ENCODE peak calls at places on chromosome 14, in nine cellular contexts. One of them, this sample, is unnamed.

GRCh38 chr14:62957562-62957961 is 87.7 kb downstream of the KCNH5 start:
- DNase-seq in H54: peak; percentile 20
- DNase-seq in lower leg skin: no peak
- DNase-seq in K562: peak; percentile 1
- DNase-seq in HCT116: no peak
- DNase-seq in A549: no peak
- DNase-seq in gastrocnemius medialis: no peak
- DNase-seq in GM12878: no peak
- DNase-seq in vagina: no peak
- DNase-seq in this sample: no peak

GRCh38 chr14:21840765-21841164 is 167.1 kb upstream of the OR4E1 start:
- DNase-seq in lower leg skin: no peak
- DNase-seq in HCT116: peak; percentile 24
- DNase-seq in GM12878: no peak
- DNase-seq in K562: no peak
- DNase-seq in gastrocnemius medialis: no peak
- DNase-seq in vagina: no peak
- DNase-seq in A549: no peak
- DNase-seq in H54: no peak
- DNase-seq in this sample: no peak

GRCh38 chr14:78029471-78030372 is 140.5 kb upstream of the NRXN3 start:
- DNase-seq in gastrocnemius medialis: no peak
- DNase-seq in vagina: no peak
- DNase-seq in H54: no peak
- DNase-seq in lower leg skin: no peak
- DNase-seq in A549: no peak
- DNase-seq in GM12878: no peak
- DNase-seq in HCT116: no peak
- DNase-seq in K562: peak; percentile 22
- DNase-seq in this sample: no peak

GRCh38 chr14:93759781-93760307 is 28.4 kb downstream of the PRIMA1 start:
- DNase-seq in K562: no peak
- DNase-seq in HCT116: no peak
- DNase-seq in GM12878: no peak
- DNase-seq in gastrocnemius medialis: peak; percentile 78
- DNase-seq in A549: no peak
- DNase-seq in H54: no peak
- DNase-seq in lower leg skin: no peak
- DNase-seq in vagina: no peak
- DNase-seq in this sample: no peak

GRCh38 chr14:50025776-50026175 is 90.6 kb downstream of the VCPKMT start:
- DNase-seq in vagina: no peak
- DNase-seq in gastrocnemius medialis: peak; percentile 56
- DNase-seq in GM12878: no peak
- DNase-seq in H54: no peak
- DNase-seq in A549: no peak
- DNase-seq in K562: peak; percentile 39
- DNase-seq in HCT116: no peak
- DNase-seq in lower leg skin: no peak
- DNase-seq in this sample: no peak

GRCh38 chr14:58941666-58942065 is 246.8 kb upstream of the DAAM1 start:
- DNase-seq in K562: no peak
- DNase-seq in H54: no peak
- DNase-seq in lower leg skin: no peak
- DNase-seq in A549: no peak
- DNase-seq in HCT116: no peak
- DNase-seq in GM12878: no peak
- DNase-seq in gastrocnemius medialis: no peak
- DNase-seq in vagina: no peak
- DNase-seq in this sample: no peak

GRCh38 chr14:66099451-66099850 is 386.7 kb upstream of the CCDC196 start:
- DNase-seq in HCT116: no peak
- DNase-seq in A549: no peak
- DNase-seq in GM12878: no peak
- DNase-seq in K562: no peak
- DNase-seq in vagina: no peak
- DNase-seq in H54: no peak
- DNase-seq in gastrocnemius medialis: no peak
- DNase-seq in lower leg skin: no peak
- DNase-seq in this sample: no peak

GRCh38 chr14:69354383-69355154 is 43.5 kb downstream of the ERH start:
- DNase-seq in H54: no peak
- DNase-seq in K562: no peak
- DNase-seq in GM12878: peak; percentile 87
- DNase-seq in gastrocnemius medialis: no peak
- DNase-seq in HCT116: no peak
- DNase-seq in vagina: no peak
- DNase-seq in A549: no peak
- DNase-seq in lower leg skin: no peak
- DNase-seq in this sample: peak; percentile 88

GRCh38 chr14:45793081-45793480 is 540.1 kb upstream of the MIS18BP1 start:
- DNase-seq in HCT116: no peak
- DNase-seq in A549: no peak
- DNase-seq in K562: no peak
- DNase-seq in GM12878: no peak
- DNase-seq in H54: no peak
- DNase-seq in gastrocnemius medialis: no peak
- DNase-seq in vagina: no peak
- DNase-seq in lower leg skin: no peak
- DNase-seq in this sample: no peak

GRCh38 chr14:82075566-82075965 is 541.9 kb upstream of the SEL1L start:
- DNase-seq in lower leg skin: no peak
- DNase-seq in H54: no peak
- DNase-seq in vagina: no peak
- DNase-seq in GM12878: no peak
- DNase-seq in gastrocnemius medialis: no peak
- DNase-seq in A549: no peak
- DNase-seq in HCT116: no peak
- DNase-seq in K562: peak; percentile 11
- DNase-seq in this sample: no peak

GRCh38 chr14:65620195-65620594 is 207.7 kb downstream of the FUT8 start:
- DNase-seq in HCT116: no peak
- DNase-seq in vagina: no peak
- DNase-seq in GM12878: no peak
- DNase-seq in lower leg skin: no peak
- DNase-seq in H54: no peak
- DNase-seq in K562: no peak
- DNase-seq in A549: no peak
- DNase-seq in gastrocnemius medialis: no peak
- DNase-seq in this sample: no peak

GRCh38 chr14:85675957-85676356 is 146.0 kb downstream of the FLRT2 start:
- DNase-seq in A549: no peak
- DNase-seq in gastrocnemius medialis: no peak
- DNase-seq in H54: no peak
- DNase-seq in lower leg skin: no peak
- DNase-seq in vagina: no peak
- DNase-seq in HCT116: no peak
- DNase-seq in K562: no peak
- DNase-seq in GM12878: no peak
- DNase-seq in this sample: no peak

GRCh38 chr14:88904864-88905263 is 80.4 kb downstream of the TTC8 start:
- DNase-seq in HCT116: no peak
- DNase-seq in GM12878: no peak
- DNase-seq in lower leg skin: no peak
- DNase-seq in vagina: no peak
- DNase-seq in gastrocnemius medialis: no peak
- DNase-seq in K562: no peak
- DNase-seq in H54: no peak
- DNase-seq in A549: no peak
- DNase-seq in this sample: no peak

GRCh38 chr14:100865682-100866591 is 37.6 kb downstream of the RTL1 start:
- DNase-seq in vagina: no peak
- DNase-seq in gastrocnemius medialis: no peak
- DNase-seq in GM12878: no peak
- DNase-seq in HCT116: no peak
- DNase-seq in H54: no peak
- DNase-seq in A549: no peak
- DNase-seq in lower leg skin: no peak
- DNase-seq in K562: no peak
- DNase-seq in this sample: peak; percentile 61

GRCh38 chr14:91063119-91063518 is 2.7 kb upstream of the RPS6KA5 start:
- DNase-seq in GM12878: peak; percentile 60
- DNase-seq in HCT116: no peak
- DNase-seq in gastrocnemius medialis: no peak
- DNase-seq in K562: peak; percentile 31
- DNase-seq in A549: no peak
- DNase-seq in vagina: no peak
- DNase-seq in lower leg skin: no peak
- DNase-seq in H54: peak; percentile 33
- DNase-seq in this sample: no peak
- TF ChIP-seq POLR2A in GM12878: no peak
- TF ChIP-seq POLR2A in HCT116: no peak
- TF ChIP-seq POLR2A in gastrocnemius medialis: no peak
- TF ChIP-seq POLR2A in K562: no peak
- TF ChIP-seq POLR2A in A549: no peak
- TF ChIP-seq POLR2A in vagina: no peak
- TF ChIP-seq POLR2A in lower leg skin: no peak
- TF ChIP-seq POLR2A in H54: no peak
- TF ChIP-seq POLR2A in this sample: no peak

GRCh38 chr14:104688505-104688754 is 988 bp upstream of the INF2 start:
- DNase-seq in vagina: no peak
- DNase-seq in lower leg skin: no peak
- DNase-seq in A549: no peak
- DNase-seq in H54: no peak
- DNase-seq in GM12878: no peak
- DNase-seq in K562: no peak
- DNase-seq in HCT116: no peak
- DNase-seq in gastrocnemius medialis: no peak
- DNase-seq in this sample: no peak

GRCh38 chr14:104690861-104691455 is 1.5 kb downstream of the INF2 start:
- DNase-seq in K562: no peak
- DNase-seq in A549: no peak
- DNase-seq in HCT116: no peak
- DNase-seq in vagina: no peak
- DNase-seq in H54: no peak
- DNase-seq in GM12878: no peak
- DNase-seq in gastrocnemius medialis: no peak
- DNase-seq in lower leg skin: no peak
- DNase-seq in this sample: no peak

GRCh38 chr14:104690266-104690711 is 871 bp downstream of the INF2 start:
- DNase-seq in vagina: no peak
- DNase-seq in A549: no peak
- DNase-seq in HCT116: no peak
- DNase-seq in H54: no peak
- DNase-seq in gastrocnemius medialis: no peak
- DNase-seq in lower leg skin: no peak
- DNase-seq in GM12878: no peak
- DNase-seq in K562: no peak
- DNase-seq in this sample: no peak

GRCh38 chr14:104688755-104689619 is at the start of gene INF2:
- DNase-seq in gastrocnemius medialis: peak; percentile 53
- DNase-seq in A549: peak; percentile 84
- DNase-seq in lower leg skin: no peak
- DNase-seq in H54: peak; percentile 80
- DNase-seq in HCT116: no peak
- DNase-seq in K562: peak; percentile 72
- DNase-seq in GM12878: no peak
- DNase-seq in vagina: no peak
- DNase-seq in this sample: peak; percentile 88

DNA sequence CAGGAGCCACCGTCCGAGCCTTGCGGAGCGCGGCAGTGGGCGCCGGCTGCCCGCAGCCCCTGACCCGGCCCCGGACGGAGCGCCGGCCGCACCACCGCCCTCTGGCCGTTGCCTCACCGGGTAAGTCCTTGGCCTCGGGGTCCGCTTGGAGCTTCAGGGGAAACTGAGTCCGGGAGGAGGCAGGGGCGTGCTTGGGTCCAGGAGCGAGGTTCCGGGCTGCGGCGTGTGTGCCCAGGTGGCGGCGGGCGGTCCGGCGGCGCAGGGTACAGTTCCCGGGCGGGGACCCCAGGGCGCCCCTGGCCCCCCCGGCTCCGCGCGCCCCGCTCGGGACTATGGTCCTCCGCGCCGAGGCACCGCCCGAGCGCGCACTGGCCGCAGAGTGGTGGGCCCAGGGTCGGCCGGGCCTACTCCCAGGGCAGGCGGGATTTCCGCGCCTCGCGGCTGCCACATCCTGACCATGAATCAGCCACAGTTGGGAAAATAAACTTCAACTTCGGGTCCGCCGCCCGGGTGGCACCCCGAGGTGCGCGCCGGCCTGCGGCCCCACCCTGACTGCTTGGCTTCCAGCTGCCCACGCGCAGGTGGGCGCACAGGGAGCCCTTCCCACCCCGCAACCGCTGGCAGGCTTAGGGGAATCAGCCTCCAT is 325 bp downstream of the INF2 start:
- DNase-seq in K562: no peak
- DNase-seq in vagina: no peak
- DNase-seq in lower leg skin: no peak
- DNase-seq in gastrocnemius medialis: no peak
- DNase-seq in GM12878: no peak
- DNase-seq in H54: no peak
- DNase-seq in HCT116: no peak
- DNase-seq in A549: no peak
- DNase-seq in this sample: no peak
- TF ChIP-seq POLR2A in K562: no peak
- TF ChIP-seq POLR2A in vagina: no peak
- TF ChIP-seq POLR2A in lower leg skin: no peak
- TF ChIP-seq POLR2A in gastrocnemius medialis: peak; percentile 43
- TF ChIP-seq POLR2A in GM12878: peak; percentile 59
- TF ChIP-seq POLR2A in H54: peak; percentile 64
- TF ChIP-seq POLR2A in HCT116: no peak
- TF ChIP-seq POLR2A in A549: peak; percentile 56
- TF ChIP-seq POLR2A in this sample: no peak

GRCh38 chr14:72554994-72555608 is 338.8 kb downstream of the DPF3 start:
- DNase-seq in H54: no peak
- DNase-seq in HCT116: no peak
- DNase-seq in lower leg skin: no peak
- DNase-seq in K562: no peak
- DNase-seq in GM12878: no peak
- DNase-seq in A549: no peak
- DNase-seq in gastrocnemius medialis: no peak
- DNase-seq in vagina: no peak
- DNase-seq in this sample: no peak
- TF ChIP-seq POLR2A in H54: no peak
- TF ChIP-seq POLR2A in HCT116: no peak
- TF ChIP-seq POLR2A in lower leg skin: no peak
- TF ChIP-seq POLR2A in K562: no peak
- TF ChIP-seq POLR2A in GM12878: no peak
- TF ChIP-seq POLR2A in A549: no peak
- TF ChIP-seq POLR2A in gastrocnemius medialis: no peak
- TF ChIP-seq POLR2A in vagina: no peak
- TF ChIP-seq POLR2A in this sample: no peak

DNA sequence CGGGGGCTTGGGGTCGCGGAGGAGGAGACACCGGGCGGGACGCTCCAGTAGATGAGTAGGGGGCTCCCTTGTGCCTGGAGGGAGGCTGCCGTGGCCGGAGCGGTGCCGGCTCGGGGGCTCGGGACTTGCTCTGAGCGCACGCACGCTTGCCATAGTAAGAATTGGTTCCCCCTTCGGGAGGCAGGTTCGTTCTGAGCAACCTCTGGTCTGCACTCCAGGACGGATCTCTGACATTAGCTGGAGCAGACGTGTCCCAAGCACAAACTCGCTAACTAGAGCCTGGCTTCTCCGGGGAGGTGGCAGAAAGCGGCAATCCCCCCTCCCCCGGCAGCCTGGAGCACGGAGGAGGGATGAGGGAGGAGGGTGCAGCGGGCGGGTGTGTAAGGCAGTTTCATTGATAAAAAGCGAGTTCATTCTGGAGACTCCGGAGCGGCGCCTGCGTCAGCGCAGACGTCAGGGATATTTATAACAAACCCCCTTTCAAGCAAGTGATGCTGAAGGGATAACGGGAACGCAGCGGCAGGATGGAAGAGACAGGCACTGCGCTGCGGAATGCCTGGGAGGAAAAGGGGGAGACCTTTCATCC is 618 bp downstream of the FOS start:
- DNase-seq in HCT116: no peak
- DNase-seq in A549: no peak
- DNase-seq in K562: peak; percentile 64
- DNase-seq in H54: no peak
- DNase-seq in GM12878: no peak
- DNase-seq in vagina: no peak
- DNase-seq in gastrocnemius medialis: peak; percentile 63
- DNase-seq in lower leg skin: peak; percentile 68
- DNase-seq in this sample: peak; percentile 89
- TF ChIP-seq POLR2A in HCT116: no peak
- TF ChIP-seq POLR2A in A549: no peak
- TF ChIP-seq POLR2A in K562: no peak
- TF ChIP-seq POLR2A in H54: no peak
- TF ChIP-seq POLR2A in GM12878: no peak
- TF ChIP-seq POLR2A in vagina: peak; percentile 19
- TF ChIP-seq POLR2A in gastrocnemius medialis: peak; percentile 42
- TF ChIP-seq POLR2A in lower leg skin: no peak
- TF ChIP-seq POLR2A in this sample: no peak